ENCODE peak calls at places on chromosomes 6 and 20, in four cellular contexts. U is SK-N-SH, M is K562, K is GM12878. V is an unnamed sample.

GRCh38 chr6:25017932-25018581 is 82.3 kb upstream of the RIPOR2 start:
- DNase-seq in U (no peak), M (peak; percentile 26), K (no peak), V (peak; percentile 80)

GRCh38 chr6:26268659-26269402 is 96.2 kb upstream of the BTN3A2 start:
- DNase-seq in U (no peak), M (peak; percentile 73), K (no peak), V (peak; percentile 79)

GRCh38 chr6:63663147-63663877 is 27.7 kb downstream of the PHF3 start:
- DNase-seq in U (no peak), M (no peak), K (no peak), V (no peak)

GRCh38 chr6:162123797-162124196 is 603.8 kb downstream of the PRKN start:
- DNase-seq in U (peak; percentile 16), M (no peak), K (no peak), V (no peak)

GRCh38 chr6:36914227-36914794 is 28.6 kb downstream of the C6orf89 start:
- DNase-seq in U (no peak), M (no peak), K (no peak), V (peak; percentile 70)

GRCh38 chr20:25089662-25090061 is 7.7 kb upstream of the VSX1 start:
- DNase-seq in U (no peak), M (no peak), K (no peak), V (no peak)

GRCh38 chr20:49928411-49929141 is 7.6 kb upstream of the RNF114 start:
- DNase-seq in U (peak; percentile 83), M (peak; percentile 76), K (no peak), V (peak; percentile 82)

GRCh38 chr6:43070028-43070632 is 6.0 kb upstream of the PTK7 start:
- DNase-seq in U (peak; percentile 80), M (peak; percentile 58), K (no peak), V (no peak)

GRCh38 chr6:157222201-157222981 is 100.9 kb downstream of the TMEM242 start:
- DNase-seq in U (no peak), M (no peak), K (no peak), V (no peak)

GRCh38 chr20:1833728-1834726 is 61.2 kb upstream of the SIRPA start:
- DNase-seq in U (no peak), M (no peak), K (no peak), V (no peak)

GRCh38 chr6:165263-165662 is 127.0 kb upstream of the DUSP22 start:
- DNase-seq in U (no peak), M (no peak), K (no peak), V (no peak)

GRCh38 chr6:146857960-146858308 is 259.2 kb downstream of the ADGB start:
- DNase-seq in U (peak; percentile 66), M (peak; percentile 38), K (no peak), V (peak; percentile 12)

GRCh38 chr6:88882536-88882935 is 80.9 kb downstream of the RNGTT start:
- DNase-seq in U (no peak), M (no peak), K (no peak), V (no peak)

GRCh38 chr20:53884859-53885654 is 185.3 kb downstream of the BCAS1 start:
- DNase-seq in U (no peak), M (no peak), K (no peak), V (no peak)

GRCh38 chr6:136666041-136666440 is 115.8 kb upstream of the MAP7 start:
- DNase-seq in U (no peak), M (no peak), K (no peak), V (no peak)

GRCh38 chr20:50810842-50811241 is 16.0 kb downstream of the BCAS4 start:
- DNase-seq in U (no peak), M (no peak), K (no peak), V (no peak)

GRCh38 chr20:38127011-38127621 is 38.0 kb downstream of the TGM2 start:
- DNase-seq in U (no peak), M (peak; percentile 45), K (no peak), V (no peak)

GRCh38 chr6:4788953-4789584 is 12.9 kb downstream of the CDYL start:
- DNase-seq in U (no peak), M (no peak), K (no peak), V (peak; percentile 52)

GRCh38 chr6:40517654-40518053 is 69.5 kb downstream of the LRFN2 start:
- DNase-seq in U (no peak), M (no peak), K (no peak), V (no peak)

GRCh38 chr6:138428943-138429616 is 25.1 kb downstream of the HEBP2 start:
- DNase-seq in U (peak; percentile 54), M (peak; percentile 33), K (no peak), V (no peak)

GRCh38 chr20:58271596-58272460 is 37.7 kb upstream of the RAB22A start:
- DNase-seq in U (peak; percentile 50), M (no peak), K (no peak), V (no peak)

GRCh38 chr6:69164564-69165252 is 529.6 kb downstream of the ADGRB3 start:
- DNase-seq in U (peak; percentile 46), M (no peak), K (no peak), V (no peak)
- TF ChIP-seq USF1 in U (no peak), M (no peak), K (no peak), V (no peak)

DNA sequence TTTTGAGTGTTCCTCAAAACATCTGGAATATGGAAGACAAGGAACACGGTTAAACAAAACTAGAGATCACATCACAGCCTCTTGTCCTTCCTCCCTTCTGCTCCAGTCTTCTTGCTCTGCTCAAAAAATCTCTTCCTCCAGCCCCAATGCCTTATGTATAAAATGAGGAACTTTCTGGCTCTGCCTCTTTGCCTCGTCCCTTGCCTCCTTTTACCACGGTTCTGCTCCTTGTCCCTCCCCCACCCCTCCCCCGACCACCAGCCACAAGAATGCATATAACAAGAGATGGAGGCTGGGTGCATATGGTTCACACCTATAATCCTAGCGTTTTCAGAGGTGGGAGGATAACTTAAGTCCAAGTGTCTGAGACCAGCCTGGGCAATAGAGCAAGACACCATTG is 43.6 kb downstream of the PLAGL2 start:
- DNase-seq in U (no peak), M (no peak), K (no peak), V (no peak)
- TF ChIP-seq USF1 in U (no peak), M (no peak), K (no peak), V (no peak)

DNA sequence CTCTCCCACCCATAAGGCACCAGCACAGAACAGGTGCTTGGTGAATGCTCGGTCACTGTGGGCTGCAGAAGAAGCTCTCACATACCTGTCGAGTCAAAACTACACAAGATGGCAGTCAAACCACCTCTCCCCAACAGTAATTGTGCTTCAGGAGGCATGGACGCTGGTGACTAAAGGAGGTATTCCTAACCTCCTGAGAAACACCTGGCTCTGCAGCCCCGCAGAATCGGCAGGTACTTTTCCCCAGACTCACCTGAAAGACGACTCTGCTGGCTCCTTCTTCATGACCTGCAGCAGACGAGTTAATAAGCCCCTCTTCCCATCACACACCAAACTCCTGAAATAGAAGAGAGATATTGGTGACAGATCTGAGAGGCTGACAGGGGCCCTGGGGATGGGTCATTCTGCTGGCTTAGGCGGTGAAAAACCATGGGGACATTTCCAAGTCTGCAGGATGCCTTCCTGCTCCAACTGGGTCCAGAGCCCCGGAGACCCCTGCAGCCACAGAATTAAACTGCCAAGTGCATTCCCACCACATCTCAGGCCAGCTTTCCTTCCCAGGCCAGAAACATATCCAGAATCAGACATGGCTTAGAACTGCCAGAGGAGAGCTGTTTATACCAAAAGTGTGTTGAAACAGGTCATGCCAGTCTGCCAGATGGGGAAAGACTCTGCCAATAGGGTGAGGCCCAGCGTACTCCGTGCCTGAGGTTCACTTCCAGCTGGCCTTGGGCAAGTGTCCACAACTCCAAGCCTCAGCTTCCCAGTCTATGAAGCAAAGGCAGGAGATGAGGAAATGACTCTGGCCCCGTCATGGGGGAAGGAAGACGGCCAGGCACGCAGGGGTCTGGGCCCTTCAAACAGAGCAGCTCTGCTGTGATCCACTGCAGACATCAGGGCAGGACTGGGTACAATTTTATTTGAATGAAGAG is 53.0 kb downstream of the MYH7B start:
- DNase-seq in U (no peak), M (no peak), K (no peak), V (no peak)
- TF ChIP-seq USF1 in U (no peak), M (no peak), K (no peak), V (no peak)

DNA sequence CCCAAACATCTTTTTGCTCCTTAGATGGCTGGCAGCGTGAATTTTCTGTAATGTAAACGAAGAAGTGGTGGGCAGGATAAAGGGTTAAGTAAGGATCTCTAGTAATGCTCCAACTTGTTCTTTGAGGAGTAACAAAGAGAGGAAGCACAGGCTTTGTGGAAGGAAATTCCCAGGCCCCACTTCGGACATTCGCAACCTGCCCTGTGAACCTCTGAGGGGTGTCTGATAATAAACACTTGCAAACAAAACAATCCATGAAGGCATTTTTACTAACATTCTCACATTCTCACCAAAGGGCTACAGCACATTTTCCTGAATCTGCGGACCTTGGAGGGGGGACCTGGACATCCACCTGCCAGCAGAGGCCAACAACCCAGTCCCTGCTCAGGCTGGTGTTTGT is 25.8 kb upstream of the ADGRF5 start:
- DNase-seq in U (no peak), M (no peak), K (no peak), V (no peak)
- TF ChIP-seq USF1 in U (no peak), M (no peak), K (no peak), V (no peak)

GRCh38 chr6:84026721-84027164 is 6.8 kb upstream of the MRAP2 start:
- DNase-seq in U (no peak), M (no peak), K (no peak), V (no peak)
- TF ChIP-seq USF1 in U (no peak), M (no peak), K (no peak), V (no peak)

GRCh38 chr6:134315974-134316391 is 1.9 kb downstream of the SGK1 start:
- DNase-seq in U (no peak), M (no peak), K (no peak), V (no peak)

GRCh38 chr6:134318396-134319281 is 727 bp upstream of the SGK1 start:
- DNase-seq in U (no peak), M (no peak), K (no peak), V (no peak)

GRCh38 chr6:134317471-134318131 is at the start of gene SGK1:
- DNase-seq in U (peak; percentile 59), M (no peak), K (no peak), V (peak; percentile 62)

GRCh38 chr6:134315189-134315588 is 2.7 kb downstream of the SGK1 start:
- DNase-seq in U (no peak), M (peak; percentile 77), K (no peak), V (no peak)

DNA sequence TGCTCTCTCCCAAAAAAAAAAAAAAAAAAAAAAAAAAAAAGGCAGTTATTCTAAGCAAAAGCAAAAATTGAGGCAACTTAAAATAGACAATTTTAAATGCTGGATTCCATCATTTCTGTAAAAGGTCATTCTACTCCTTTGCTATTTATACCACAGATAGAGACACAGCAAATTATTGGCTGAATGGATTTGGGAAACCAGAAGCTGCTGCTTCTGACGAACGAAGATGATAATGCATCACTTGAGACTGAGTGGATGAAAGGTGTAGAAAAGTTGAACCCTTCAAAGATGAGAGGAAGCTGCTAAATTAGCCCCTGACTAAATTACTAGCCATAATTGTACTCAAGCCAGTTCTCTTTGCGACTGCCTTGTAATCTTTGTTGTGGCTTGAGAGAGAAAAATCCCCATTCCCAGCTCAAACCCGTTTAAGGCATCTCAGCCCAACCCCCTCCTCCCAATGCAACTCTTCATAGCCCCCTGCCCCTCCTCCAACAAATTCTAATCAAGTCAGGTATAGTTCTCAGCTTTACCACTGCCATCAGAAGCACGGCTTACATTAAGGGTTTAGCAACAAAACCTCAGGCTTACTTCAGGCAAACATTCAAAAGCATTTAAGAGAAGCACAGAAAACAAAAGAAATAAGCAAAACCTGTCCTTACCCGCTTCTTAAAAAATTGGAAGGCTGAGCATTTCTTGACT is 1.0 kb downstream of the SGK1 start:
- DNase-seq in U (peak; percentile 21), M (no peak), K (no peak), V (no peak)
- TF ChIP-seq USF1 in U (no peak), M (no peak), K (no peak), V (no peak)

GRCh38 chr6:105566503-105566902 is 163.6 kb upstream of the PREP start:
- DNase-seq in U (no peak), M (no peak), K (no peak), V (no peak)
- TF ChIP-seq USF1 in U (no peak), M (no peak), K (no peak), V (no peak)